ENCODE peak calls at places on chromosomes 2 and 18, in ten cellular contexts. One of them, this sample, is unnamed.

GRCh38 chr2:48471048-48471474 is 58.9 kb upstream of the STON1 start:
- DNase-seq in GM23248: peak; percentile 57
- DNase-seq in tibial artery: no peak
- DNase-seq in sigmoid colon: no peak
- DNase-seq in GM23338: peak; percentile 87
- DNase-seq in A673: peak; percentile 79
- DNase-seq in CD8-positive, alpha-beta T cell: no peak
- DNase-seq in H1: no peak
- DNase-seq in right cardiac atrium: no peak
- DNase-seq in pancreas: no peak
- DNase-seq in this sample: peak; percentile 25

GRCh38 chr2:18428516-18428915 is 131.9 kb downstream of the RDH14 start:
- DNase-seq in GM23248: no peak
- DNase-seq in tibial artery: no peak
- DNase-seq in sigmoid colon: no peak
- DNase-seq in GM23338: no peak
- DNase-seq in A673: no peak
- DNase-seq in CD8-positive, alpha-beta T cell: no peak
- DNase-seq in H1: no peak
- DNase-seq in right cardiac atrium: no peak
- DNase-seq in pancreas: no peak
- DNase-seq in this sample: no peak

GRCh38 chr2:20225294-20226151 is 593 bp upstream of the SDC1 start:
- DNase-seq in GM23248: peak; percentile 64
- DNase-seq in tibial artery: peak; percentile 21
- DNase-seq in sigmoid colon: peak; percentile 63
- DNase-seq in GM23338: peak; percentile 84
- DNase-seq in A673: peak; percentile 55
- DNase-seq in CD8-positive, alpha-beta T cell: no peak
- DNase-seq in H1: peak; percentile 87
- DNase-seq in right cardiac atrium: peak; percentile 75
- DNase-seq in pancreas: peak; percentile 87
- DNase-seq in this sample: peak; percentile 39

GRCh38 chr2:108409768-108410167 is 32.0 kb downstream of the SULT1C4 start:
- DNase-seq in GM23248: peak; percentile 63
- DNase-seq in tibial artery: no peak
- DNase-seq in sigmoid colon: no peak
- DNase-seq in GM23338: no peak
- DNase-seq in A673: no peak
- DNase-seq in CD8-positive, alpha-beta T cell: no peak
- DNase-seq in H1: no peak
- DNase-seq in right cardiac atrium: no peak
- DNase-seq in pancreas: no peak
- DNase-seq in this sample: no peak

GRCh38 chr2:155836439-155836838 is 496.1 kb downstream of the NR4A2 start:
- DNase-seq in GM23248: no peak
- DNase-seq in tibial artery: no peak
- DNase-seq in sigmoid colon: no peak
- DNase-seq in GM23338: no peak
- DNase-seq in A673: no peak
- DNase-seq in CD8-positive, alpha-beta T cell: no peak
- DNase-seq in H1: no peak
- DNase-seq in right cardiac atrium: no peak
- DNase-seq in pancreas: no peak
- DNase-seq in this sample: no peak

GRCh38 chr18:9763157-9763556 is 55.1 kb downstream of the RAB31 start:
- DNase-seq in GM23248: no peak
- DNase-seq in tibial artery: no peak
- DNase-seq in sigmoid colon: no peak
- DNase-seq in GM23338: no peak
- DNase-seq in A673: no peak
- DNase-seq in CD8-positive, alpha-beta T cell: no peak
- DNase-seq in H1: no peak
- DNase-seq in right cardiac atrium: no peak
- DNase-seq in pancreas: no peak
- DNase-seq in this sample: no peak

GRCh38 chr2:230751062-230751461 is 38.4 kb downstream of the CAB39 start:
- DNase-seq in GM23248: peak; percentile 90
- DNase-seq in tibial artery: no peak
- DNase-seq in sigmoid colon: no peak
- DNase-seq in GM23338: no peak
- DNase-seq in A673: peak; percentile 26
- DNase-seq in CD8-positive, alpha-beta T cell: no peak
- DNase-seq in H1: no peak
- DNase-seq in right cardiac atrium: no peak
- DNase-seq in pancreas: no peak
- DNase-seq in this sample: no peak

GRCh38 chr18:11566236-11566965 is 43.0 kb upstream of the SLC35G4 start:
- DNase-seq in GM23248: no peak
- DNase-seq in tibial artery: no peak
- DNase-seq in sigmoid colon: no peak
- DNase-seq in GM23338: no peak
- DNase-seq in A673: no peak
- DNase-seq in CD8-positive, alpha-beta T cell: no peak
- DNase-seq in H1: no peak
- DNase-seq in right cardiac atrium: no peak
- DNase-seq in pancreas: no peak
- DNase-seq in this sample: no peak

GRCh38 chr18:54154231-54154630 is 70.2 kb downstream of the MBD2 start:
- DNase-seq in GM23248: no peak
- DNase-seq in tibial artery: no peak
- DNase-seq in sigmoid colon: no peak
- DNase-seq in GM23338: no peak
- DNase-seq in A673: no peak
- DNase-seq in CD8-positive, alpha-beta T cell: no peak
- DNase-seq in H1: no peak
- DNase-seq in right cardiac atrium: no peak
- DNase-seq in pancreas: no peak
- DNase-seq in this sample: no peak

GRCh38 chr18:54155412-54155811 is 69.1 kb downstream of the MBD2 start:
- DNase-seq in GM23248: no peak
- DNase-seq in tibial artery: no peak
- DNase-seq in sigmoid colon: no peak
- DNase-seq in GM23338: no peak
- DNase-seq in A673: no peak
- DNase-seq in CD8-positive, alpha-beta T cell: no peak
- DNase-seq in H1: no peak
- DNase-seq in right cardiac atrium: no peak
- DNase-seq in pancreas: no peak
- DNase-seq in this sample: no peak

GRCh38 chr18:54159916-54160315 is 64.6 kb downstream of the MBD2 start:
- DNase-seq in GM23248: no peak
- DNase-seq in tibial artery: no peak
- DNase-seq in sigmoid colon: no peak
- DNase-seq in GM23338: no peak
- DNase-seq in A673: no peak
- DNase-seq in CD8-positive, alpha-beta T cell: no peak
- DNase-seq in H1: no peak
- DNase-seq in right cardiac atrium: no peak
- DNase-seq in pancreas: no peak
- DNase-seq in this sample: no peak

GRCh38 chr18:54161267-54161666 is 63.2 kb downstream of the MBD2 start:
- DNase-seq in GM23248: peak; percentile 33
- DNase-seq in tibial artery: no peak
- DNase-seq in sigmoid colon: no peak
- DNase-seq in GM23338: no peak
- DNase-seq in A673: no peak
- DNase-seq in CD8-positive, alpha-beta T cell: no peak
- DNase-seq in H1: no peak
- DNase-seq in right cardiac atrium: no peak
- DNase-seq in pancreas: no peak
- DNase-seq in this sample: no peak

GRCh38 chr18:54157646-54158045 is 66.8 kb downstream of the MBD2 start:
- DNase-seq in GM23248: no peak
- DNase-seq in tibial artery: no peak
- DNase-seq in sigmoid colon: no peak
- DNase-seq in GM23338: no peak
- DNase-seq in A673: no peak
- DNase-seq in CD8-positive, alpha-beta T cell: no peak
- DNase-seq in H1: no peak
- DNase-seq in right cardiac atrium: no peak
- DNase-seq in pancreas: no peak
- DNase-seq in this sample: no peak
- H3K4me1 ChIP-seq in GM23248: peaks cover 43% of the 10 kb centered on the region
- H3K4me1 ChIP-seq in tibial artery: no peaks in the 10 kb centered on the region
- H3K4me1 ChIP-seq in sigmoid colon: no peaks in the 10 kb centered on the region
- H3K4me1 ChIP-seq in GM23338: no peaks in the 10 kb centered on the region
- H3K4me1 ChIP-seq in A673: no peaks in the 10 kb centered on the region
- H3K4me1 ChIP-seq in CD8-positive, alpha-beta T cell: no peaks in the 10 kb centered on the region
- H3K4me1 ChIP-seq in H1: no peaks in the 10 kb centered on the region
- H3K4me1 ChIP-seq in right cardiac atrium: peaks cover 7% of the 10 kb centered on the region
- H3K4me1 ChIP-seq in pancreas: no peaks in the 10 kb centered on the region
- H3K4me1 ChIP-seq in this sample: peaks cover 4% of the 10 kb centered on the region

GRCh38 chr2:85611705-85612587 is at the start of gene C2orf68:
- DNase-seq in GM23248: peak; percentile 94
- DNase-seq in tibial artery: peak; percentile 88
- DNase-seq in sigmoid colon: peak; percentile 94
- DNase-seq in GM23338: peak; percentile 98
- DNase-seq in A673: peak; percentile 91
- DNase-seq in CD8-positive, alpha-beta T cell: peak; percentile 78
- DNase-seq in H1: peak; percentile 92
- DNase-seq in right cardiac atrium: peak; percentile 97
- DNase-seq in pancreas: peak; percentile 95
- DNase-seq in this sample: peak; percentile 93

GRCh38 chr2:85613717-85614515 is 2.0 kb upstream of the C2orf68 start:
- DNase-seq in GM23248: no peak
- DNase-seq in tibial artery: no peak
- DNase-seq in sigmoid colon: no peak
- DNase-seq in GM23338: no peak
- DNase-seq in A673: no peak
- DNase-seq in CD8-positive, alpha-beta T cell: no peak
- DNase-seq in H1: no peak
- DNase-seq in right cardiac atrium: no peak
- DNase-seq in pancreas: peak; percentile 13
- DNase-seq in this sample: no peak

GRCh38 chr2:85611217-85611704 is 605 bp downstream of the C2orf68 start:
- DNase-seq in GM23248: peak; percentile 48
- DNase-seq in tibial artery: no peak
- DNase-seq in sigmoid colon: no peak
- DNase-seq in GM23338: no peak
- DNase-seq in A673: no peak
- DNase-seq in CD8-positive, alpha-beta T cell: no peak
- DNase-seq in H1: no peak
- DNase-seq in right cardiac atrium: no peak
- DNase-seq in pancreas: no peak
- DNase-seq in this sample: no peak

GRCh38 chr2:85619617-85620016 is 3.6 kb downstream of the USP39 start:
- DNase-seq in GM23248: peak; percentile 33
- DNase-seq in tibial artery: no peak
- DNase-seq in sigmoid colon: no peak
- DNase-seq in GM23338: no peak
- DNase-seq in A673: no peak
- DNase-seq in CD8-positive, alpha-beta T cell: no peak
- DNase-seq in H1: no peak
- DNase-seq in right cardiac atrium: no peak
- DNase-seq in pancreas: peak; percentile 8
- DNase-seq in this sample: no peak

DNA sequence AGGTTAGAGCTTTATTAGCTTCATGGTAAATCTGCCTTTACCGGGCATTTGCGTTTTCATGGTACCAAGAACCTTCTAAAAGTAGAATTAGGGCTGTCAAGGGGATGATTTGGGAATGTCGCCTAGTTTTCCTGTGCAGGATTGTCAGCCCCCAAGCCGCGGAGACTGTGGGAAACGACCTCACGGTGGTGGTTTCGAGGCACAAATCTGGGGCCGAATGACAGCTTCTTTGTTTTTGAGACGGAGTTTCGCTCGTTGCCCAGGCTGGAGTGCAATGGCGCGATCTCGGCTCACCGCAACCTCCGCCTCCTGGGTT is 615 bp upstream of the USP39 start:
- DNase-seq in GM23248: no peak
- DNase-seq in tibial artery: no peak
- DNase-seq in sigmoid colon: no peak
- DNase-seq in GM23338: no peak
- DNase-seq in A673: no peak
- DNase-seq in CD8-positive, alpha-beta T cell: no peak
- DNase-seq in H1: no peak
- DNase-seq in right cardiac atrium: peak; percentile 46
- DNase-seq in pancreas: peak; percentile 39
- DNase-seq in this sample: no peak
- H3K27ac ChIP-seq in GM23248: peak overlapping the region; percentile 85
- H3K27ac ChIP-seq in tibial artery: peak overlapping the region; percentile 87
- H3K27ac ChIP-seq in sigmoid colon: peak overlapping the region; percentile 88
- H3K27ac ChIP-seq in GM23338: peak overlapping the region; percentile 92
- H3K27ac ChIP-seq in A673: peak overlapping the region; percentile 95
- H3K27ac ChIP-seq in CD8-positive, alpha-beta T cell: no peak overlapping the region
- H3K27ac ChIP-seq in H1: no peak overlapping the region
- H3K27ac ChIP-seq in right cardiac atrium: no peak overlapping the region
- H3K27ac ChIP-seq in pancreas: no peak overlapping the region
- H3K27ac ChIP-seq in this sample: peak overlapping the region; percentile 87

GRCh38 chr2:23941644-23942043 is 1.4 kb downstream of the UBXN2A start:
- DNase-seq in GM23248: no peak
- DNase-seq in tibial artery: no peak
- DNase-seq in sigmoid colon: no peak
- DNase-seq in GM23338: no peak
- DNase-seq in A673: no peak
- DNase-seq in CD8-positive, alpha-beta T cell: no peak
- DNase-seq in H1: no peak
- DNase-seq in right cardiac atrium: no peak
- DNase-seq in pancreas: no peak
- DNase-seq in this sample: no peak

GRCh38 chr2:23940976-23941605 is 828 bp downstream of the UBXN2A start:
- DNase-seq in GM23248: peak; percentile 20
- DNase-seq in tibial artery: no peak
- DNase-seq in sigmoid colon: no peak
- DNase-seq in GM23338: no peak
- DNase-seq in A673: peak; percentile 51
- DNase-seq in CD8-positive, alpha-beta T cell: no peak
- DNase-seq in H1: no peak
- DNase-seq in right cardiac atrium: no peak
- DNase-seq in pancreas: no peak
- DNase-seq in this sample: no peak

GRCh38 chr2:23940262-23940975 is at the start of gene UBXN2A:
- DNase-seq in GM23248: peak; percentile 94
- DNase-seq in tibial artery: peak; percentile 65
- DNase-seq in sigmoid colon: peak; percentile 82
- DNase-seq in GM23338: peak; percentile 88
- DNase-seq in A673: peak; percentile 94
- DNase-seq in CD8-positive, alpha-beta T cell: peak; percentile 70
- DNase-seq in H1: peak; percentile 85
- DNase-seq in right cardiac atrium: peak; percentile 94
- DNase-seq in pancreas: peak; percentile 90
- DNase-seq in this sample: peak; percentile 71

GRCh38 chr2:23943666-23944065 is 3.4 kb downstream of the UBXN2A start:
- DNase-seq in GM23248: no peak
- DNase-seq in tibial artery: no peak
- DNase-seq in sigmoid colon: no peak
- DNase-seq in GM23338: no peak
- DNase-seq in A673: no peak
- DNase-seq in CD8-positive, alpha-beta T cell: no peak
- DNase-seq in H1: no peak
- DNase-seq in right cardiac atrium: no peak
- DNase-seq in pancreas: no peak
- DNase-seq in this sample: no peak

GRCh38 chr2:23939054-23939436 is 1.2 kb upstream of the UBXN2A start:
- DNase-seq in GM23248: peak; percentile 48
- DNase-seq in tibial artery: no peak
- DNase-seq in sigmoid colon: no peak
- DNase-seq in GM23338: no peak
- DNase-seq in A673: no peak
- DNase-seq in CD8-positive, alpha-beta T cell: no peak
- DNase-seq in H1: no peak
- DNase-seq in right cardiac atrium: no peak
- DNase-seq in pancreas: no peak
- DNase-seq in this sample: no peak
- H3K4me3 ChIP-seq in GM23248: peak overlapping the region; percentile 93
- H3K4me3 ChIP-seq in tibial artery: peak overlapping the region; percentile 63
- H3K4me3 ChIP-seq in sigmoid colon: peak overlapping the region; percentile 81
- H3K4me3 ChIP-seq in GM23338: peak overlapping the region; percentile 72
- H3K4me3 ChIP-seq in A673: peak overlapping the region; percentile 92
- H3K4me3 ChIP-seq in CD8-positive, alpha-beta T cell: peak overlapping the region; percentile 97
- H3K4me3 ChIP-seq in H1: peak overlapping the region; percentile 15
- H3K4me3 ChIP-seq in right cardiac atrium: no peak overlapping the region
- H3K4me3 ChIP-seq in pancreas: peak overlapping the region; percentile 84
- H3K4me3 ChIP-seq in this sample: peak overlapping the region; percentile 96

GRCh38 chr2:222891890-222892289 is 31.1 kb downstream of the ACSL3 start:
- DNase-seq in GM23248: peak; percentile 54
- DNase-seq in tibial artery: no peak
- DNase-seq in sigmoid colon: no peak
- DNase-seq in GM23338: no peak
- DNase-seq in A673: peak; percentile 46
- DNase-seq in CD8-positive, alpha-beta T cell: no peak
- DNase-seq in H1: no peak
- DNase-seq in right cardiac atrium: no peak
- DNase-seq in pancreas: no peak
- DNase-seq in this sample: no peak

GRCh38 chr2:222892321-222892720 is 31.5 kb downstream of the ACSL3 start:
- DNase-seq in GM23248: no peak
- DNase-seq in tibial artery: no peak
- DNase-seq in sigmoid colon: no peak
- DNase-seq in GM23338: no peak
- DNase-seq in A673: peak; percentile 92
- DNase-seq in CD8-positive, alpha-beta T cell: no peak
- DNase-seq in H1: no peak
- DNase-seq in right cardiac atrium: no peak
- DNase-seq in pancreas: no peak
- DNase-seq in this sample: no peak

GRCh38 chr2:222895143-222895542 is 34.3 kb downstream of the ACSL3 start:
- DNase-seq in GM23248: no peak
- DNase-seq in tibial artery: no peak
- DNase-seq in sigmoid colon: no peak
- DNase-seq in GM23338: no peak
- DNase-seq in A673: no peak
- DNase-seq in CD8-positive, alpha-beta T cell: no peak
- DNase-seq in H1: no peak
- DNase-seq in right cardiac atrium: no peak
- DNase-seq in pancreas: no peak
- DNase-seq in this sample: no peak

GRCh38 chr2:222897898-222898297 is 37.1 kb downstream of the ACSL3 start:
- DNase-seq in GM23248: no peak
- DNase-seq in tibial artery: no peak
- DNase-seq in sigmoid colon: no peak
- DNase-seq in GM23338: no peak
- DNase-seq in A673: no peak
- DNase-seq in CD8-positive, alpha-beta T cell: no peak
- DNase-seq in H1: no peak
- DNase-seq in right cardiac atrium: no peak
- DNase-seq in pancreas: no peak
- DNase-seq in this sample: no peak

DNA sequence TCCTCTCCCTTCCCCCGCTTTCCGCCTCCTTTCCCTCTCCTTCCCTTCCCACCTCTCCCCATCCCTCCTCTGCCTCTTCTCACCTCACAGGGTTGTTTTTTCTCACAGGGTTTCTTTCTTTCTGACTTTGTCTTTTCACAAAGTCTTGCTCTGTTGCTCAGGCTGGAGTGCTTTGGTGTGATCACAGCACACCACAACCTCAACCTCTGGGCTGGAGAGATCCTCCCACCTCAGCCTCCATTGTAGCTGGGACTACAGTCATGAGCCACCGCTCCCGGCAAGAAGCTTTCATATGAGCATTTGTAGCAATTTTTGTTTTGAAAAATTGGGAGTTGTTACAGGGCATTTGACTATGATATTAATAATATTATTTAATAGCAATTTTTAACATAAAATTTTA is 32.9 kb downstream of the ACSL3 start:
- DNase-seq in GM23248: no peak
- DNase-seq in tibial artery: no peak
- DNase-seq in sigmoid colon: no peak
- DNase-seq in GM23338: no peak
- DNase-seq in A673: no peak
- DNase-seq in CD8-positive, alpha-beta T cell: no peak
- DNase-seq in H1: no peak
- DNase-seq in right cardiac atrium: no peak
- DNase-seq in pancreas: no peak
- DNase-seq in this sample: no peak
- H3K4me1 ChIP-seq in GM23248: peaks cover 18% of the 10 kb centered on the region
- H3K4me1 ChIP-seq in tibial artery: no peaks in the 10 kb centered on the region
- H3K4me1 ChIP-seq in sigmoid colon: peaks cover 2% of the 10 kb centered on the region
- H3K4me1 ChIP-seq in GM23338: peaks cover 32% of the 10 kb centered on the region
- H3K4me1 ChIP-seq in A673: peaks cover 54% of the 10 kb centered on the region
- H3K4me1 ChIP-seq in CD8-positive, alpha-beta T cell: no peaks in the 10 kb centered on the region
- H3K4me1 ChIP-seq in H1: peaks cover 13% of the 10 kb centered on the region
- H3K4me1 ChIP-seq in right cardiac atrium: peaks cover 4% of the 10 kb centered on the region
- H3K4me1 ChIP-seq in pancreas: peaks cover 20% of the 10 kb centered on the region
- H3K4me1 ChIP-seq in this sample: peaks cover 33% of the 10 kb centered on the region